ENCODE peak calls at places on chromosomes 16 and 17, in six cellular contexts. Q, N, W, F, L and U are unnamed samples.

GRCh38 chr17:33292184-33292980 is 713 bp downstream of the ASIC2 start:
- DNase-seq in Q (no peak), N (peak; percentile 21), W (no peak), F (no peak), L (peak; percentile 81), U (no peak)

GRCh38 chr17:29870836-29871430 is 59.1 kb downstream of the SSH2 start:
- DNase-seq in Q (no peak), N (no peak), W (no peak), F (no peak), L (no peak), U (no peak)

GRCh38 chr16:11061629-11062270 is 117.4 kb downstream of the CLEC16A start:
- DNase-seq in Q (no peak), N (no peak), W (no peak), F (no peak), L (no peak), U (no peak)

GRCh38 chr17:21282231-21282630 is 2.3 kb upstream of the MAP2K3 start:
- DNase-seq in Q (peak; percentile 67), N (no peak), W (no peak), F (no peak), L (no peak), U (no peak)

GRCh38 chr16:52470601-52471000 is 76.3 kb downstream of the TOX3 start:
- DNase-seq in Q (no peak), N (no peak), W (no peak), F (no peak), L (no peak), U (no peak)

GRCh38 chr16:58507195-58507962 is 7.4 kb downstream of the NDRG4 start:
- DNase-seq in Q (no peak), N (no peak), W (no peak), F (no peak), L (no peak), U (no peak)

GRCh38 chr16:27520982-27521673 is 28.6 kb downstream of the GTF3C1 start:
- DNase-seq in Q (no peak), N (no peak), W (no peak), F (no peak), L (no peak), U (no peak)

GRCh38 chr17:77235370-77236080 is 94.8 kb downstream of the SEC14L1 start:
- DNase-seq in Q (no peak), N (no peak), W (peak; percentile 34), F (no peak), L (peak; percentile 71), U (no peak)

GRCh38 chr16:84048306-84048705 is 5.7 kb upstream of the SLC38A8 start:
- DNase-seq in Q (peak; percentile 8), N (no peak), W (no peak), F (peak; percentile 83), L (no peak), U (peak; percentile 80)

GRCh38 chr17:51803161-51803560 is 355.4 kb downstream of the CA10 start:
- DNase-seq in Q (no peak), N (no peak), W (no peak), F (no peak), L (no peak), U (no peak)

GRCh38 chr16:74073471-74073870 is 223.1 kb upstream of the PSMD7 start:
- DNase-seq in Q (no peak), N (no peak), W (no peak), F (no peak), L (no peak), U (no peak)

GRCh38 chr17:79325707-79326106 is 251.1 kb downstream of the ENGASE start:
- DNase-seq in Q (no peak), N (no peak), W (no peak), F (no peak), L (no peak), U (peak; percentile 61)

GRCh38 chr16:66939366-66939765 is 4.0 kb downstream of the CES2 start:
- DNase-seq in Q (no peak), N (no peak), W (no peak), F (no peak), L (no peak), U (no peak)

GRCh38 chr17:75827291-75828050 is 16.7 kb downstream of the UNC13D start:
- DNase-seq in Q (no peak), N (peak; percentile 44), W (no peak), F (peak; percentile 50), L (peak; percentile 99), U (peak; percentile 46)

GRCh38 chr16:86095131-86095752 is 196.3 kb downstream of the IRF8 start:
- DNase-seq in Q (no peak), N (no peak), W (no peak), F (no peak), L (no peak), U (no peak)

GRCh38 chr17:2994441-2994840 is 69.0 kb downstream of the OR1D5 start:
- DNase-seq in Q (no peak), N (no peak), W (no peak), F (no peak), L (no peak), U (no peak)

GRCh38 chr16:70476272-70477020 is 22.1 kb downstream of the FCSK start:
- DNase-seq in Q (peak; percentile 49), N (no peak), W (peak; percentile 96), F (no peak), L (peak; percentile 79), U (no peak)

GRCh38 chr17:143785-144281 is 6.5 kb downstream of the SCGB1C2 start:
- DNase-seq in Q (peak; percentile 29), N (peak; percentile 34), W (no peak), F (peak; percentile 48), L (peak; percentile 94), U (peak; percentile 89)

GRCh38 chr16:11955713-11956123 is 9.3 kb upstream of the TNFRSF17 start:
- DNase-seq in Q (no peak), N (no peak), W (no peak), F (no peak), L (no peak), U (no peak)

DNA sequence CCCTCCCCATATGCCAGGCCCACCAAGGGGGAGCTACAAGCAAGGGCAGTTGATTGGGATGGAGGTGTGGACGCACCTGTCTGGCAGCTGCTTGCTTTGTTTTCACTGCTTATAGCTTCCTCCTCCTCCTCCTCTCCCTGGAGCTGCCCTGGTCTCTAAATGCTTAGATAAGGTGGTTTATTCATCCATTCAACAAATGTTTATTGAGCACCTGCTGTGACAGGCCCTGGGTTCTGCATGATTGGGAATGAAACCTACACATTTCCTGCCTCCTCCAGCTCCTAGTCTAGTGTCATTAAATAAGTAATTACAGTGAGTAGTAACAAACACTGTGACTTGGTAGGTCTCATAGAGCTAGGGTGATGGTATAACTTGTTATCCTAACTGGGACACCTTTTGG is 17.4 kb upstream of the MAP3K14 start:
- DNase-seq in Q (no peak), N (no peak), W (no peak), F (no peak), L (no peak), U (no peak)
- TF ChIP-seq JUND in Q (no peak), N (no peak), W (no peak), F (no peak), L (no peak), U (no peak)

GRCh38 chr17:1870592-1870991 is 40.8 kb downstream of the RPA1 start:
- DNase-seq in Q (no peak), N (no peak), W (no peak), F (no peak), L (no peak), U (no peak)
- TF ChIP-seq JUND in Q (no peak), N (no peak), W (no peak), F (no peak), L (no peak), U (no peak)

DNA sequence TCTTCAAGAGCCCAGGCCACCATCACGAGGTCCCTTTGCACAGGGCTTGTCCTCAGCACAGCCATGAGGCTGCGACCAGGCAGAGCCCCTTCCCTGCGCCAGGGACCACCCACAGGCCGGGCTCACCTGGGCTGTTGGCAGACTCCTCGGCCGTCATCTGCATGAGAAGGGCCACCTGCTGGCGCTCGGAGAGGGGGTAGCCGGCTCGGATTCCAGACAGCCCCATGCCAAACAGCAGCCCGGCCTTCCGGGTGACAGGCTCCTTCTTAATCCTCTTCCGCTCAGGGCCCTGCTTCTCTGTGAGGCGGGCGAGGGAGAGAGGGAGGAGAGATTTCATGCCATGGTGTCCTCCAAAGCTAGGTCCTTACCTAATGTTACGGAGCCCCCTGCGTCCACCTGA is 73.4 kb downstream of the ZNF778 start:
- DNase-seq in Q (no peak), N (peak; percentile 90), W (no peak), F (no peak), L (no peak), U (no peak)
- TF ChIP-seq JUND in Q (no peak), N (no peak), W (no peak), F (no peak), L (no peak), U (no peak)

GRCh38 chr17:59516451-59516850 is 49.0 kb upstream of the DHX40 start:
- DNase-seq in Q (no peak), N (no peak), W (no peak), F (no peak), L (no peak), U (no peak)

GRCh38 chr17:59512844-59513383 is 52.5 kb upstream of the DHX40 start:
- DNase-seq in Q (no peak), N (no peak), W (no peak), F (no peak), L (no peak), U (no peak)

GRCh38 chr17:59510611-59511010 is 54.8 kb upstream of the DHX40 start:
- DNase-seq in Q (no peak), N (no peak), W (no peak), F (no peak), L (peak; percentile 32), U (no peak)

GRCh38 chr17:59511726-59512125 is 53.7 kb upstream of the DHX40 start:
- DNase-seq in Q (no peak), N (no peak), W (no peak), F (no peak), L (no peak), U (no peak)

DNA sequence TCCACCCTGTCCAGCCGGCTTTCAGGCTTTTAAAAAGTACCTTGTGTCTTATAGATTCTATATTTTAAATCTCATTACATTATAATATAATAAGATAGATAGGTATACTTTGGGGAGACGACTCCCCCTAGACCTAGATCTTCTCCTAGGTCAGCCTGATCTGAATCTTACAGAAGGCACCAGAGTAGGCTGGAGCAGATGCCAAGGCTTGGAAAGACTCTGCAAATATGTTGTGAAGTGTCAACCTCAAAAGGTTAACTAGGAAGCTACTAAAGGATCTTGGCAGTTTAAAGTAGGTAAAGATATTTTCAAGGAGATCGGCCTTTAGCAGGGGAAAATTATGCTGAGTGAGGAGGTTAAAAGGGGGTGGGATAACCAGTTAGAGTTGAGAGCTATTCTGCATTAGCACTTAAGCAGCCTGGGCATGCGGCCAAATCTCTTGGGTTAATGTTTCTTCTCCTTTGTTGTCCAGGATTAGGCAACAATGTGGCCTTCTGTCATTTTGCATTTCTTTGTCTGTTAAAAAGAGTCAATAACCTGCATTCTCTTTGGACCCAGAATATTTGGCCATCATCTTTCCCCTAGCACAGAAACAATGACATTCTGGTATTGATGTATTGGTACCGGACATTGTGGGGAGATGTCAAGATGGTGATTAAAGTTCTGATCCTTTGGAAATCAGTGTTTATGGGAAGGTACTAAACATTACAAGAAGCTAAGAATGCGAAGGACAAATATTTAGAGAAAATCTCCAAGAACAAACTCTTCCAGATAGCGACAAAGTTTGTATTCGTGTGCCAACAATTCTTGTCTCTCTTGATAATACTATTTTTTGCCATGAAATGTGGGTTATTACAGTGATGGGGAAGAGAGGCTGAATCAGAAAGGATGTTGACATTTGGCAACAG is 51.2 kb upstream of the DHX40 start:
- DNase-seq in Q (no peak), N (no peak), W (no peak), F (peak; percentile 98), L (peak; percentile 68), U (peak; percentile 31)
- TF ChIP-seq JUND in Q (no peak), N (no peak), W (no peak), F (no peak), L (no peak), U (no peak)